ENCODE peak calls at places on chromosomes 5 and 9, in four cellular contexts. W is mesendoderm, D is H1, P is H9. H is an unnamed sample.

GRCh38 chr9:37542895-37543294 is 33.3 kb downstream of the FBXO10 start:
- DNase-seq in W (no peak), D (no peak), P (no peak), H (no peak)

GRCh38 chr5:73298251-73299016 is 125.4 kb downstream of the TMEM174 start:
- DNase-seq in W (no peak), D (peak), P (no peak), H (peak)

GRCh38 chr5:51657340-51658240 is 274.3 kb downstream of the ISL1 start:
- DNase-seq in W (peak), D (no peak), P (no peak), H (no peak)

GRCh38 chr5:59099270-59099994 is 516.6 kb downstream of the RAB3C start:
- DNase-seq in W (no peak), D (no peak), P (no peak), H (peak)

GRCh38 chr9:121135642-121136041 is 60.9 kb downstream of the CNTRL start:
- DNase-seq in W (no peak), D (no peak), P (no peak), H (no peak)

GRCh38 chr9:98886691-98887229 is 56.9 kb upstream of the COL15A1 start:
- DNase-seq in W (peak), D (no peak), P (no peak), H (peak)

GRCh38 chr5:52830700-52831099 is 43.0 kb downstream of the ITGA1 start:
- DNase-seq in W (no peak), D (no peak), P (no peak), H (peak)

GRCh38 chr5:169548315-169548714 is 35.3 kb upstream of the SPDL1 start:
- DNase-seq in W (peak), D (no peak), P (no peak), H (peak)

GRCh38 chr5:132446621-132447020 is 44.0 kb downstream of the IRF1 start:
- DNase-seq in W (no peak), D (no peak), P (no peak), H (peak)

GRCh38 chr9:128912270-128912853 is 8.4 kb upstream of the PHYHD1 start:
- DNase-seq in W (peak), D (no peak), P (peak), H (peak)

GRCh38 chr5:112174959-112175594 is 244.0 kb downstream of the EPB41L4A start:
- DNase-seq in W (peak), D (no peak), P (no peak), H (peak)

GRCh38 chr9:94909250-94909894 is 182.9 kb downstream of the AOPEP start:
- DNase-seq in W (no peak), D (no peak), P (no peak), H (no peak)

GRCh38 chr5:142939884-142940283 is 169.7 kb downstream of the ARHGAP26 start:
- DNase-seq in W (no peak), D (no peak), P (no peak), H (no peak)

GRCh38 chr9:107190031-107190935 is 92.8 kb upstream of the RAD23B start:
- DNase-seq in W (peak), D (no peak), P (no peak), H (peak)

GRCh38 chr9:130186839-130187522 is 14.8 kb downstream of the NCS1 start:
- DNase-seq in W (peak), D (peak), P (peak), H (peak)

DNA sequence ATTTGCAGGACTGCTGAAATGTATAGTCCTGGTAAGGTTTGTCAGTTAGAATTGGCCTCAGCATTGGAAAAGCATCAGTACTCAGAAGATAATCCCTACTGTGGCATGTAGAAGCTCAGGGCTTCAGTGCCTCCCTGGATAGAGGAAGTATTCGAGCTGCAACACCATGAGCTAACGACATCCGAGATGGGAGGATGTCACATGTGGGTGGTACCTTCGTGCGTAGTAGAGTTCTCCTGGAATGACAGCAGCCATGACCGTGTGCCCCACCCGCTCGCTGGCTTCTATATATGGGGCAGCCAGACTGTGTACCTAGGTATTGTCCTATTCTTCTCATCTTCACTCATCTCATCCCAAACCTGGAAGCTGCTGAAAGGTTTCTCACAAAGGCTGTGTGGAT is 345.8 kb upstream of the KLF9 start:
- DNase-seq in W (peak), D (no peak), P (no peak), H (no peak)
- H3K27ac ChIP-seq in W (no peak), D (no peak), P (no peak), H (no peak)

DNA sequence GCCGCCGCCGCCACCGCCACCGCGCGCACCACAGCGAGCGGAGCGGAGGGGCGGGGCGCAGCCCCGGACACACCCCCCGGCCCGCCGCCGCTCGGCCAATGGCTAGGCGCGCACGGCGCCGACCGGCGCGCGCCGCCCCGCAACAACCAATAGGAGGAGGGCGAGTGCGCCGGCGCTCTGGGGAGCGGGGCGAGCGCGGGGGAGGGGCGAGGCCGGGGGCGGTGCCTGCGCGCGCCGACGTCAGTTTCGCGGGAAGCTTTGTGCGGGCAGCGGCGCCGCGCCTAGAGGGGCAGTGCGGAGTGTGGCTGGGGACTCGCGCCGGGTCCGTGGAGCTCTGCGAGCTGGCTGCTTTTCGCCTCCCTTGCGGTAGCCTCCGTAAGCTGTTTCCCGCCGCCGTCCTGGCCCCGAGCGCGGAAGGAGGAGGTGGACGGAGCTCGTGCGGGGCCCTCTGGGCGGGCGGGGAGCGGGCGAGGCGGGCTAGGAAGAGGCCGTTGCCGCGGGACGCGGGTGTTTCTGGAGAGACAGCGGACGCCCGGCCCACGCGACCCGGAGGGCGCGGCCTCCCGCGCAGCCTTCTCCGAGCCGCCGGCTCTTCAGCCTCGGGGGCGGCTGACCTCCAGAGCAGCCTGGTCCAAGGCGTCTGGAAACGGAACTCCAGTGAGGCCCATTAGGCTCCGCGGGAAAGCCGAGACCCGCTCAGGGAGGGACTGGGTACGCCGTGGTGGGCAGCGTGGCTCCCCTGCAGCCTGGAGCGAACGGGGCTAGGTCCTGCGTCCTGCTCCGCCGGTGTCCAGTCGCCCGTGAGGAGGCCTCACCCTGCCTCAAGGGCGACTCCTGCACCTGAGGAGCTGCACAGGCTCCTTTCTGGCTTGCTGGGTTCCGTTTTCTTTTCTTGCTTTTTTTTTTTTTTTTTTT is at the start of gene ZMYND19:
- DNase-seq in W (peak), D (peak), P (peak), H (peak)
- H2BK15ac ChIP-seq in W (no peak), D (no peak), P (no peak), H (no peak)

GRCh38 chr5:80255752-80256479 is at the start of gene SERINC5:
- DNase-seq in W (peak), D (peak), P (peak), H (peak)
- H4K8ac ChIP-seq in W (peak), D (peak), P (no peak), H (peak)

GRCh38 chr5:10537614-10538013 is 26.3 kb upstream of the ANKRD33B start:
- DNase-seq in W (no peak), D (no peak), P (no peak), H (no peak)
- H3K27ac ChIP-seq in W (no peak), D (no peak), P (no peak), H (no peak)

DNA sequence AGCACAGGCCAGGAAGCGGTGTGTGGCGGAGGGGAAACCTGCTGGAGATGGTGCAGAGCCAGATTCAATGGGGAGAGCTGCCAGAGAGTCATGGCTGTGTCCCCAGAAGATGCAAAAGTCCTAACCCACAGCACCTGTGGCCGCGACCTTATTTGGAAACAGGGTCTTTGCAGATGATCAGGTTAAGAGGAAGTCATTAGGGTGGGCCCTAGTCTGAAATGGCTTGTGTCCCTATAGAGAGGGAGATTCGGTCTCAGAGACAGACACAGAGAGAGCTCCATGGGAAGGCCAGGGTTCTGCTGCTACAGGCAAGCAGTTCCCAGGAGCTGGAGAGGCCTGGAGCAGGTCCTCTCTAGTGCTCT is 1.8 kb upstream of the LPCAT1 start:
- DNase-seq in W (no peak), D (no peak), P (peak), H (no peak)
- H2BK15ac ChIP-seq in W (no peak), D (peak), P (no peak), H (no peak)

GRCh38 chr9:134025606-134026541 is 593 bp downstream of the BRD3OS start:
- DNase-seq in W (peak), D (peak), P (peak), H (peak)
- H4K8ac ChIP-seq in W (no peak), D (no peak), P (no peak), H (peak)